ENCODE peak calls at places on chromosomes 4 and X, in four cellular contexts. C, A, S and L are unnamed samples.

GRCh38 chr4:78596111-78596742 is 44.7 kb downstream of the ANXA3 start:
- DNase-seq in C (no peak), S (no peak), A (no peak), L (no peak)

GRCh38 chr4:163558539-163559044 is 64.1 kb downstream of the TMA16 start:
- DNase-seq in C (no peak), S (no peak), A (no peak), L (no peak)

GRCh38 chr4:8383451-8384160 is 56.9 kb downstream of the ACOX3 start:
- DNase-seq in C (no peak), S (no peak), A (no peak), L (no peak)

GRCh38 chrX:86133761-86134160 is 14.5 kb upstream of the DACH2 start:
- DNase-seq in S (no peak), C (no peak), A (no peak), L (no peak)

GRCh38 chr4:137307806-137308205 is 224.5 kb downstream of the PCDH18 start:
- DNase-seq in A (no peak), S (no peak), C (no peak), L (no peak)

GRCh38 chr4:180449395-180449956 is 1793.7 kb upstream of the TENM3 start:
- DNase-seq in C (no peak), S (no peak), A (peak), L (no peak)

GRCh38 chrX:56268888-56269287 is 36.7 kb downstream of the KLF8 start:
- DNase-seq in S (no peak), C (no peak), A (no peak), L (no peak)

GRCh38 chrX:96407501-96407900 is 277.1 kb upstream of the DIAPH2 start:
- DNase-seq in S (no peak), C (no peak), A (no peak), L (no peak)

GRCh38 chr4:8079031-8079885 is 79.4 kb downstream of the ABLIM2 start:
- DNase-seq in C (no peak), S (no peak), A (peak), L (no peak)

GRCh38 chr4:5638316-5638715 is 70.0 kb downstream of the EVC2 start:
- DNase-seq in A (no peak), C (no peak), S (no peak), L (no peak)

GRCh38 chr4:65983062-65983461 is 312.8 kb upstream of the EPHA5 start:
- DNase-seq in C (no peak), A (no peak), S (no peak), L (no peak)

GRCh38 chrX:111244238-111244750 is 26.0 kb downstream of the CAPN6 start:
- DNase-seq in S (no peak), A (peak), C (no peak), L (no peak)

GRCh38 chrX:67544871-67545771 is 1.3 kb downstream of the AR start:
- DNase-seq in S (no peak), C (no peak), A (no peak), L (no peak)

GRCh38 chr4:182231503-182231902 is 11.7 kb upstream of the TENM3 start:
- DNase-seq in S (no peak), C (no peak), A (no peak), L (no peak)

GRCh38 chr4:2768124-2768523 is 12.0 kb upstream of the TNIP2 start:
- DNase-seq in S (no peak), C (no peak), A (no peak), L (no peak)

GRCh38 chr4:40731792-40732245 is 17.9 kb upstream of the NSUN7 start:
- DNase-seq in C (no peak), A (no peak), S (no peak), L (no peak)

GRCh38 chrX:113473418-113473817 is 632.8 kb upstream of the AMOT start:
- DNase-seq in S (no peak), A (no peak), C (no peak), L (no peak)

GRCh38 chr4:73347497-73347896 is 56.6 kb upstream of the ALB start:
- DNase-seq in A (no peak), C (no peak), S (no peak), L (no peak)

GRCh38 chr4:173125216-173125812 is 43.3 kb upstream of the GALNT7 start:
- DNase-seq in A (no peak), S (no peak), C (no peak), L (no peak)

GRCh38 chr4:167906851-167907250 is 185.5 kb upstream of the ANXA10 start:
- DNase-seq in A (no peak), S (no peak), C (no peak), L (no peak)

GRCh38 chr4:37073226-37073840 is 171.2 kb upstream of the NWD2 start:
- DNase-seq in A (no peak), S (no peak), C (no peak), L (no peak)

GRCh38 chrX:96372313-96373046 is 312.2 kb upstream of the DIAPH2 start:
- DNase-seq in C (no peak), A (peak), S (no peak), L (peak)

GRCh38 chrX:153887385-153887784 is 1.4 kb upstream of the L1CAM start:
- DNase-seq in A (no peak), C (no peak), S (no peak), L (no peak)

GRCh38 chr4:11623726-11624037 is 195.0 kb upstream of the HS3ST1 start:
- DNase-seq in A (no peak), C (no peak), S (no peak), L (no peak)

GRCh38 chrX:80808160-80808735 is 1.4 kb downstream of the BRWD3 start:
- DNase-seq in A (peak), S (peak), C (no peak), L (no peak)